ENCODE peak calls at places on chromosome 9, in ten cellular contexts. W is prostate gland, C is GM12878, F is sigmoid colon, V is stomach, X is HCT116, B is suprapubic skin, J is K562, Q is Panc1, R is upper lobe of left lung. I is an unnamed sample.

GRCh38 chr9:13274901-13275641 is 4.4 kb downstream of the MPDZ start:
- DNase-seq in B (no peak), X (no peak), W (no peak), V (no peak), C (no peak), F (no peak), J (no peak), R (no peak), Q (no peak), I (no peak)

GRCh38 chr9:126569036-126569435 is 44.7 kb upstream of the LMX1B start:
- DNase-seq in V (no peak), F (no peak), Q (no peak), W (no peak), R (no peak), X (no peak), B (no peak), C (no peak), J (no peak), I (no peak)

GRCh38 chr9:138067594-138068367 is 190.2 kb downstream of the CACNA1B start:
- DNase-seq in Q (no peak), F (peak), B (no peak), W (no peak), R (peak), V (peak), J (no peak), X (no peak), C (no peak), I (no peak)

GRCh38 chr9:111375817-111376564 is 46.0 kb upstream of the OR2K2 start:
- DNase-seq in V (no peak), R (no peak), B (no peak), F (no peak), X (no peak), J (no peak), W (no peak), C (no peak), Q (no peak), I (no peak)

GRCh38 chr9:115127191-115127817 is 9.3 kb upstream of the TNC start:
- DNase-seq in C (no peak), R (no peak), J (no peak), V (no peak), B (no peak), F (no peak), X (no peak), Q (no peak), W (no peak), I (no peak)

GRCh38 chr9:104905931-104906330 is 22.0 kb downstream of the ABCA1 start:
- DNase-seq in J (no peak), C (no peak), R (no peak), X (no peak), Q (no peak), B (no peak), W (no peak), F (no peak), V (no peak), I (no peak)

GRCh38 chr9:98971915-98972223 is 28.2 kb downstream of the COL15A1 start:
- DNase-seq in B (no peak), Q (no peak), R (no peak), V (no peak), X (no peak), F (no peak), J (no peak), C (no peak), W (no peak), I (no peak)

GRCh38 chr9:123339666-123340414 is 16.2 kb upstream of the CRB2 start:
- DNase-seq in F (no peak), X (no peak), C (peak), W (no peak), R (peak), Q (no peak), B (no peak), J (no peak), V (no peak), I (no peak)

GRCh38 chr9:99356512-99356971 is 134.5 kb downstream of the SEC61B start:
- DNase-seq in C (no peak), J (no peak), Q (no peak), X (no peak), W (no peak), R (peak), V (no peak), F (peak), B (no peak), I (no peak)

GRCh38 chr9:134053941-134054761 is 13.7 kb downstream of the BRD3 start:
- DNase-seq in B (no peak), X (no peak), C (no peak), R (no peak), Q (no peak), V (no peak), J (no peak), W (no peak), F (peak), I (no peak)

DNA sequence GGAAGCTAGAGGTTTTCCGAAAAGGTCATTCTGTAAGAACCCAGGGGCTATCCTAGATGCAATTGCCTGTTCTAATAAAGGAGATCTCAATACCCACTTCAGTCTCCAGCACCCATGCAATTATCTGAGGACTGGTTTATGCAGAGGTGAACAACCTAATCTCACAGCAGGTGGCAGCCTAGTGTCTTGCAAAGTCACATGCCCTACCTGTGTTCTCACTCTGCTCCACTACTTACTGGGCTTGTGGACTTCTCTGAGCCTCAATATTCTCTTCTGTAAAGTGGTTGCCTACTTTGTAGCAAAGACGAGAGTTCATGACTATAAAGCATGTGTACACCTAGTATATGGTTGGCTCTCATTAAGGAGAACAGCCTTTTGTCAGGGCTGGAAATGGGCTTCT is 21.0 kb upstream of the ALDH1B1 start:
- DNase-seq in Q (peak), J (peak), R (peak), F (no peak), C (peak), W (peak), B (no peak), X (peak), V (peak), I (no peak)
- TF ChIP-seq CTCF in Q (peak), J (peak), R (no peak), F (peak), C (peak), W (no peak), B (peak), X (peak), V (peak), I (no peak)

GRCh38 chr9:128902351-128903078 is 18.3 kb upstream of the PHYHD1 start:
- DNase-seq in R (peak), F (no peak), W (peak), V (peak), C (no peak), X (no peak), B (no peak), J (no peak), Q (no peak), I (no peak)
- TF ChIP-seq POLR2AphosphoS5 in R (peak), F (peak), W (peak), V (peak), C (peak), X (no peak), B (peak), J (no peak), Q (no peak), I (peak)

GRCh38 chr9:90851444-90851843 is 49.8 kb downstream of the SYK start:
- DNase-seq in Q (no peak), B (no peak), V (no peak), X (no peak), C (no peak), R (no peak), W (no peak), J (no peak), F (no peak), I (peak)
- TF ChIP-seq CTCF in Q (no peak), B (no peak), V (no peak), X (no peak), C (no peak), R (no peak), W (no peak), J (no peak), F (no peak), I (no peak)

DNA sequence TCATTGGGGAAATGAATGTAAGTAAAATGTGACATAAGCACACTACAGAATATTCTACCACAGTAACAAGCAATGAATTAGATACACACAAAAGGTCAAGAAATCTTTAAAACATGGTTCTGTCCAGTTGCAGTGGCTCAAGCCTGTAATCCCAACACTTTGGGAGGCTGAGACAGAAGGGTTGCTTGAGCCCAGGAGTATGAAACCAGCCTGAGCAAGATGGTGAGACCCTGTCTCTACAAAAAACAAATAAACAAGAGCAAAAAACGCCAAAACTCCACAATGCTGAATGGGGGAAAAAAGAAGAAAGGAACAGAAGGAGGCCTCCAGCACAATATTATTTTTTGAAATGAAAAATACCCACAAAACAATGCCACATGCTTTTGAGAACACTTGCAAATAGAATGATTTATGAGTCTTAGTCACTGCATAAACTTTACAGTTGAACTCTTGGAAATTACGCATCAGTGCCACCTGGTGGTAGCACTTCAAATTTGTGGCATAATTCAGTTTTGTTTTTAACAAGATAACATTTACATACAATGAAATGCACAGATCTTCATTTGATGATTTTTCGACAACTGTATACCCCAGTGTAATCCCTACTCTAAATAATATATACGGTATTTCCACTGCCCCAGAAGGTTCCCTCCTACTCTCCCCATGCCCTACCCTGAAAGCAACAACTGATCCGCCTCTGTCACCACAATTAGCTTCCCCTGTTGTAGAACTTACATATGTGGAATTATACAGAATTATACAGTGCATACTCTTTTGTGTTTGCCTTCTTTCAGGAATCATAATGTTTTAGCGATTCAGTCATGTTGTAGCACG is 14.4 kb upstream of the SPINK4 start:
- DNase-seq in J (peak), W (peak), F (no peak), Q (peak), C (peak), B (no peak), R (peak), X (peak), V (peak), I (no peak)
- TF ChIP-seq POLR2AphosphoS5 in J (no peak), W (peak), F (no peak), Q (no peak), C (no peak), B (no peak), R (no peak), X (no peak), V (peak), I (no peak)

GRCh38 chr9:95044731-95045508 is 272.6 kb downstream of the FANCC start:
- DNase-seq in Q (no peak), J (no peak), F (no peak), C (no peak), R (peak), B (no peak), W (peak), X (no peak), V (peak), I (no peak)
- TF ChIP-seq CTCF in Q (peak), J (peak), F (peak), C (no peak), R (no peak), B (peak), W (no peak), X (no peak), V (peak), I (peak)

I was measured in vagina.